ENCODE peak calls at places on chromosomes 11 and 22, in nine cellular contexts. G is activated CD8-positive, alpha-beta memory T cell treated with anti-CD3 and anti-CD28 coated beads for 4 hours; H is T-helper 1 cell; V is pons; R is EH; J is effector memory CD4-positive, alpha-beta T cell; D is EL; S is HuH-7; U is nephron progenitor cell. Z is an unnamed sample.

GRCh38 chr11:119970566-119970965 is 167.3 kb downstream of the TRIM29 start:
- DNase-seq in S (no peak), R (no peak), J (no peak), U (peak; percentile 38), V (peak; percentile 39), G (no peak), D (no peak), H (no peak), Z (no peak)

GRCh38 chr22:50548046-50548912 is 2.6 kb downstream of the KLHDC7B start:
- DNase-seq in R (no peak), J (no peak), D (no peak), S (no peak), V (no peak), H (peak; percentile 58), G (no peak), U (no peak), Z (peak; percentile 53)

GRCh38 chr22:46040471-46041465 is 63.8 kb upstream of the WNT7B start:
- DNase-seq in R (no peak), D (no peak), J (no peak), H (no peak), G (no peak), V (no peak), U (no peak), S (no peak), Z (no peak)

GRCh38 chr22:26631282-26631681 is 9.5 kb downstream of the CRYBA4 start:
- DNase-seq in D (no peak), V (no peak), H (no peak), G (no peak), R (no peak), U (no peak), S (no peak), J (no peak), Z (no peak)

GRCh38 chr11:121681536-121681935 is 228.8 kb upstream of the SORL1-AS1 start:
- DNase-seq in S (no peak), U (no peak), V (no peak), R (no peak), D (no peak), J (no peak), H (no peak), G (no peak), Z (no peak)

GRCh38 chr11:34929794-34930763 is 13.7 kb downstream of the PDHX start:
- DNase-seq in U (no peak), J (no peak), V (no peak), H (no peak), S (peak; percentile 45), R (no peak), D (no peak), G (no peak), Z (no peak)

GRCh38 chr22:37582526-37582925 is 2.6 kb upstream of the LGALS2 start:
- DNase-seq in H (no peak), J (no peak), S (no peak), U (no peak), V (no peak), D (no peak), R (no peak), G (no peak), Z (no peak)

GRCh38 chr11:2933376-2934056 is 4.3 kb upstream of the PHLDA2 start:
- DNase-seq in S (no peak), H (peak; percentile 25), J (peak; percentile 15), R (peak; percentile 92), G (no peak), D (peak; percentile 95), V (peak; percentile 55), U (no peak), Z (peak; percentile 36)

GRCh38 chr11:11416502-11416901 is 63.5 kb upstream of the CSNK2A3 start:
- DNase-seq in R (peak; percentile 77), U (no peak), J (no peak), S (no peak), D (peak; percentile 67), V (peak; percentile 58), G (no peak), H (no peak), Z (no peak)

GRCh38 chr22:19103881-19104821 is 18.1 kb downstream of the DGCR2 start:
- DNase-seq in S (no peak), H (no peak), R (peak; percentile 12), U (no peak), J (no peak), G (no peak), D (no peak), V (no peak), Z (no peak)

GRCh38 chr11:109302591-109303334 is 119.2 kb upstream of the C11orf87 start:
- DNase-seq in S (no peak), H (no peak), G (no peak), U (no peak), R (no peak), V (no peak), D (no peak), J (no peak), Z (no peak)

GRCh38 chr11:34149786-34150185 is 44.4 kb downstream of the NAT10 start:
- DNase-seq in V (no peak), G (no peak), S (no peak), D (no peak), R (peak; percentile 27), H (no peak), J (no peak), U (peak; percentile 55), Z (no peak)